ENCODE peak calls at places on chromosomes 3 and 15, in six cellular contexts. G, P, S, U, O and Y are unnamed samples.
A peak's percentile ranks its signal among the peaks of the same experiment; 100 is the strongest.

GRCh38 chr3:905217-905616 is 187.6 kb upstream of the CNTN6 start:
- DNase-seq in S (no peak), O (no peak), G (no peak), U (no peak), P (no peak), Y (no peak)

GRCh38 chr3:161274691-161275298 is 53.7 kb downstream of the NMD3 start:
- DNase-seq in S (peak; percentile 36), O (peak; percentile 73), G (peak; percentile 57), U (no peak), P (no peak), Y (no peak)

GRCh38 chr3:193046369-193046768 is 128.7 kb upstream of the MB21D2 start:
- DNase-seq in U (no peak), G (no peak), O (no peak), P (no peak), S (no peak), Y (no peak)

GRCh38 chr3:12750658-12751071 is 8.4 kb downstream of the TMEM40 start:
- DNase-seq in U (peak; percentile 24), P (peak; percentile 44), G (no peak), O (no peak), S (peak; percentile 15), Y (no peak)

GRCh38 chr15:100889359-100890058 is 9.9 kb downstream of the ALDH1A3 start:
- DNase-seq in S (no peak), G (peak; percentile 47), U (peak; percentile 28), P (peak; percentile 50), O (no peak), Y (peak; percentile 83)

GRCh38 chr3:183158552-183159006 is 4.0 kb downstream of the LAMP3 start:
- DNase-seq in O (peak; percentile 36), P (no peak), S (no peak), G (no peak), U (no peak), Y (no peak)

GRCh38 chr15:45751629-45752028 is 116.8 kb downstream of the SQOR start:
- DNase-seq in P (no peak), S (no peak), G (no peak), U (no peak), O (no peak), Y (no peak)

GRCh38 chr15:30990451-30991300 is 752 bp downstream of the MTMR10 start:
- DNase-seq in U (no peak), G (no peak), S (no peak), P (no peak), O (peak; percentile 27), Y (no peak)

GRCh38 chr15:35944945-35945344 is 399.0 kb upstream of the DPH6 start:
- DNase-seq in O (no peak), P (no peak), S (no peak), U (no peak), G (no peak), Y (no peak)

GRCh38 chr3:171774516-171774915 is 35.8 kb downstream of the PLD1 start:
- DNase-seq in S (no peak), G (no peak), O (no peak), U (no peak), P (no peak), Y (no peak)

GRCh38 chr3:123286308-123287023 is 84.7 kb downstream of the SEC22A start:
- DNase-seq in G (peak; percentile 75), U (peak; percentile 47), O (peak; percentile 53), P (no peak), S (peak; percentile 16), Y (peak; percentile 55)

GRCh38 chr15:63353887-63354286 is 27.8 kb downstream of the CA12 start:
- DNase-seq in P (no peak), U (no peak), G (no peak), O (no peak), S (no peak), Y (no peak)
- H3K4me1 ChIP-seq in P (peaks cover 16% of the 10 kb centered on the region), U (peaks cover 10% of the 10 kb centered on the region), G (no peaks in the 10 kb centered on the region), O (no peaks in the 10 kb centered on the region), S (no peaks in the 10 kb centered on the region), Y (no peaks in the 10 kb centered on the region)

DNA sequence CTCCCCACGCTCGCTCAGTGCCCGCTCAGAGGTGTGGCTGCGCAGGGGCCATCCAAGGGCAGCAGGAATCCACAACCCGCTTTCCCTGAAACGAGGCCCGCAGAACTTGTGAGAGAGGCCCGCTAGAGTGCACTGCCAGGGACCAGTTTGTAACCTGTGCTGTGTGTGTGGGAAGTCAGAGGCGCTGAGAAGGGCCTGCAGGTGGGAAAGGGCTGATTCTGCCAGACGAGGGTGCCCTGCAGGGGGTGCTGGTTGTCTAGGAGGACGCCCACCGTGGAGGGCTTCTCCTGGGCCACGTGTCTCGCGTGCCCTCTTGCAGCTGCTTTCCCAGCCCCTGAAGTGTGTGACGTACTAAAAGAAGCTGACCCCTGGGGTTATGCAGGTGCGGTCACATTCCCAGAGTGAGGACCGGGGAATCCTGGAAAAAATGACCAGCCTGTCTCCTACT is 83.3 kb downstream of the C3orf70 start:
- DNase-seq in U (no peak), P (no peak), S (no peak), G (peak; percentile 19), O (no peak), Y (no peak)
- TF ChIP-seq CTCF in U (no peak), P (no peak), S (no peak), G (peak; percentile 46), O (no peak), Y (no peak)

DNA sequence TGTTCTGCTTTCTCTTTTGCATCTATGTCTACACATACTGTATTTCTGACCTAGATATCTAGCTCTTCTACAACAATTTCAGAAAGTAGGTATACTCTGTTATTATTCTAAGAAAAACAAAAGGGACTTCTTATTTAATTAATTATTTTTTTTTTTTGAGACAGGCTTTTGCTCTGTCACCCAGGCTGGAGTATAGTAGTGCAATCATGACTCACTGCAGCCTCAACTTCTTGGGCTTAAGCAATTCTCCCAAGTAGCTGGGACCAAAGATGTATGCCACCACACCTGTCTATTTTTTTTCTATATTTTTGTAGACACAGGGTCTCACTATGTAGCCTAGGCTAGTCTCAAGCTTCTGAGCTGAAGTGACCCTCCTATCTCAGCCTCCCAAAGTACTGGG is 130.6 kb downstream of the MBNL1 start:
- DNase-seq in P (no peak), G (no peak), S (no peak), O (no peak), U (no peak), Y (no peak)
- H3K4me1 ChIP-seq in P (peaks cover 100% of the 10 kb centered on the region), G (no peaks in the 10 kb centered on the region), S (peaks cover 67% of the 10 kb centered on the region), O (no peaks in the 10 kb centered on the region), U (peaks cover 67% of the 10 kb centered on the region), Y (no peaks in the 10 kb centered on the region)

GRCh38 chr3:88057650-88058321 is 1.0 kb downstream of the CGGBP1 start:
- DNase-seq in U (no peak), S (no peak), G (no peak), P (peak; percentile 21), O (peak; percentile 12), Y (no peak)
- TF ChIP-seq CTCF in U (no peak), S (peak; percentile 15), G (peak; percentile 26), P (no peak), O (peak; percentile 19), Y (no peak)

DNA sequence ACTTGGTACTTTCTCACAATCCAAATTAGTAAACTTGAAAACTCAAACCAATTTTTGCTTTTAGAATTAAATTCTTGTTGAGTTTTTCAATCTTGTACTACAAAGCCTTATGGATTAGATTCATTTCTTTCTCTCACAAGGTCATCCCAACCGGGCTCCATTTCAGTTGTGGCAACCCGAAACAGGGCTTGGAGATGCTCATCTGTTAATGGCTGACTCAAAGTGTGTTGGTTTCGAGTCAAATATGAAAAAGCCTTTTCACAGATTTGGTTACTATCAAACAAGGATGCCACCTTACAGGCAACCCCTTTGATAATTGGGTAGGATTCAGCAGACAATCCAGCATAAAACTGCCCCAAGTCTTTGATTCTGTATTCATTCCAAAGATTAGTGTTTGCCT is 1.8 kb downstream of the EPM2AIP1 start:
- DNase-seq in U (no peak), G (no peak), P (no peak), O (no peak), S (no peak), Y (no peak)
- H3K4me1 ChIP-seq in U (peaks cover 54% of the 10 kb centered on the region), G (peaks cover 64% of the 10 kb centered on the region), P (peaks cover 57% of the 10 kb centered on the region), O (peaks cover 6% of the 10 kb centered on the region), S (peaks cover 54% of the 10 kb centered on the region), Y (peaks cover 60% of the 10 kb centered on the region)

DNA sequence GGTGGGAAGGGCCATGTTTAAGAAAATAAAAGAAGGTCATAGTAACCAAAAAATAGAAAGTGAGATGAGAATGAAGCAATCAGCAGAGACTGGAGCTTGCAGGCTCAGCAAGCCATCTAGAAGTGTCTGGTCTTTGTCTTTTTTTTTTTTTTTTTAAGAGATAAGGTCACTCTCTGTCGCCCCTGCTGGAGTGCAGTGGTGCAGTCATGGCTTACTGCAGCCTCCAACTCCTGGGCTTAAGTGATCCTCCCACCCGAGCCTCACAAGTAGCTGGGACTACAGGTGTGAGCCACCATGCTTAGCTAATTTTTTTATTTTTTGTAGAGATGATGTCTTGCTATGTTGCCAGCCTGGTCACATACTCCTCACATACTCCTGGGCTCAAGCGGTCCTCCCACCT is 36.2 kb downstream of the GXYLT2 start:
- DNase-seq in G (peak; percentile 23), O (no peak), U (no peak), S (no peak), P (no peak), Y (no peak)
- TF ChIP-seq CTCF in G (peak; percentile 30), O (no peak), U (no peak), S (no peak), P (no peak), Y (no peak)

GRCh38 chr15:85704720-85705119 is 90.0 kb downstream of the KLHL25 start:
- DNase-seq in O (no peak), U (no peak), G (no peak), S (no peak), P (no peak), Y (no peak)

GRCh38 chr15:85709250-85709649 is 85.5 kb downstream of the KLHL25 start:
- DNase-seq in G (no peak), U (no peak), O (no peak), P (no peak), S (no peak), Y (no peak)

GRCh38 chr15:85707519-85708338 is 87.0 kb downstream of the KLHL25 start:
- DNase-seq in O (peak; percentile 59), G (peak; percentile 22), S (no peak), U (peak; percentile 55), P (no peak), Y (no peak)

GRCh38 chr15:85708402-85708932 is 86.3 kb downstream of the KLHL25 start:
- DNase-seq in P (no peak), U (peak; percentile 35), S (no peak), O (no peak), G (no peak), Y (no peak)

GRCh38 chr15:85706779-85707518 is 87.8 kb downstream of the KLHL25 start:
- DNase-seq in U (peak; percentile 35), S (peak; percentile 47), O (peak; percentile 87), G (peak; percentile 59), P (no peak), Y (peak; percentile 81)
- H3K4me1 ChIP-seq in U (peaks cover 71% of the 10 kb centered on the region), S (peaks cover 64% of the 10 kb centered on the region), O (peaks cover 26% of the 10 kb centered on the region), G (peaks cover 61% of the 10 kb centered on the region), P (peaks cover 71% of the 10 kb centered on the region), Y (peaks cover 75% of the 10 kb centered on the region)

GRCh38 chr3:197023241-197023997 is 6.2 kb downstream of the MELTF start:
- DNase-seq in G (no peak), S (no peak), O (peak; percentile 46), P (no peak), U (no peak), Y (peak; percentile 54)
- TF ChIP-seq CTCF in G (no peak), S (no peak), O (no peak), P (no peak), U (no peak), Y (no peak)

GRCh38 chr15:99507732-99508571 is 57.8 kb upstream of the MEF2A start:
- DNase-seq in U (peak; percentile 61), S (no peak), P (peak; percentile 41), O (no peak), G (no peak), Y (peak; percentile 85)
- H3K4me1 ChIP-seq in U (peaks cover 18% of the 10 kb centered on the region), S (peaks cover 15% of the 10 kb centered on the region), P (peaks cover 39% of the 10 kb centered on the region), O (no peaks in the 10 kb centered on the region), G (peaks cover 58% of the 10 kb centered on the region), Y (peaks cover 68% of the 10 kb centered on the region)